ENCODE peak calls at places on chromosomes 1 and 21, in ten cellular contexts. I is CD4-positive, alpha-beta T cell; G is heart left ventricle; H is MM.1S; E is adrenal gland; L is endothelial cell of umbilical vein; M is tibial nerve; R is prostate gland; C is Caco-2; T is vagina. D is an unnamed sample.

GRCh38 chr1:178101654-178102053 is 7.8 kb downstream of the RASAL2 start:
- DNase-seq in T (no peak), H (no peak), G (no peak), E (no peak), L (peak; percentile 73), C (no peak), M (no peak), I (no peak), R (no peak), D (no peak)

GRCh38 chr21:42303443-42303842 is 11.8 kb downstream of the TFF3 start:
- DNase-seq in L (no peak), T (no peak), H (no peak), R (no peak), C (no peak), I (no peak), G (no peak), M (no peak), E (no peak), D (no peak)

GRCh38 chr21:35561076-35561475 is 499.2 kb downstream of the SETD4 start:
- DNase-seq in M (no peak), L (no peak), H (no peak), C (no peak), I (no peak), G (no peak), R (no peak), E (no peak), T (no peak), D (no peak)

GRCh38 chr21:43944181-43944633 is 67.9 kb upstream of the TRAPPC10 start:
- DNase-seq in I (no peak), G (no peak), M (no peak), T (no peak), C (no peak), R (no peak), L (no peak), E (no peak), H (no peak), D (no peak)

GRCh38 chr1:183604048-183604808 is 14.0 kb upstream of the NCF2 start:
- DNase-seq in L (no peak), G (peak; percentile 53), H (no peak), T (no peak), I (no peak), R (no peak), M (no peak), C (no peak), E (no peak), D (no peak)

GRCh38 chr1:237814319-237814924 is 76.3 kb downstream of the ZP4 start:
- DNase-seq in T (no peak), R (no peak), I (no peak), G (no peak), L (no peak), H (no peak), C (no peak), M (no peak), E (no peak), D (no peak)

GRCh38 chr1:108712605-108713150 is at the start of gene FNDC7:
- DNase-seq in M (no peak), H (no peak), E (no peak), C (no peak), G (no peak), I (no peak), T (no peak), L (no peak), R (no peak), D (no peak)

GRCh38 chr1:71027991-71028390 is 19.6 kb downstream of the PTGER3 start:
- DNase-seq in R (no peak), G (no peak), T (no peak), C (no peak), M (no peak), H (no peak), E (no peak), I (no peak), L (no peak), D (no peak)

GRCh38 chr1:173554541-173555250 is 48.2 kb downstream of the SLC9C2 start:
- DNase-seq in M (no peak), T (no peak), C (no peak), H (no peak), G (no peak), L (peak; percentile 32), E (no peak), I (no peak), R (no peak), D (no peak)

GRCh38 chr1:209688746-209689234 is 13.6 kb downstream of the G0S2 start:
- DNase-seq in R (no peak), L (no peak), E (no peak), C (no peak), H (no peak), T (no peak), G (no peak), M (no peak), I (no peak), D (no peak)

GRCh38 chr21:14382486-14382834 is 486 bp downstream of the HSPA13 start:
- DNase-seq in T (no peak), L (no peak), G (peak; percentile 28), E (peak; percentile 48), C (no peak), H (no peak), I (no peak), R (no peak), M (peak; percentile 22), D (no peak)

GRCh38 chr1:206557636-206558473 is 50.5 kb downstream of the RASSF5 start:
- DNase-seq in R (no peak), G (no peak), E (no peak), M (no peak), L (no peak), T (no peak), C (no peak), I (peak; percentile 43), H (peak; percentile 50), D (peak; percentile 31)

GRCh38 chr1:213970193-213970592 is 17.6 kb upstream of the PROX1 start:
- DNase-seq in T (no peak), L (peak; percentile 32), I (no peak), R (no peak), M (no peak), E (no peak), G (no peak), H (no peak), C (no peak), D (no peak)

GRCh38 chr21:42570841-42571387 is 57.3 kb downstream of the SLC37A1 start:
- DNase-seq in C (no peak), I (no peak), G (peak; percentile 25), L (no peak), M (no peak), R (peak; percentile 55), E (no peak), T (no peak), H (no peak), D (no peak)

GRCh38 chr1:227330709-227331108 is 12.4 kb upstream of the CDC42BPA start:
- DNase-seq in R (no peak), E (no peak), L (no peak), G (no peak), I (no peak), H (no peak), M (no peak), T (no peak), C (no peak), D (no peak)

GRCh38 chr1:29703596-29703995 is 467.3 kb downstream of the PTPRU start:
- DNase-seq in H (no peak), T (no peak), G (no peak), I (no peak), C (peak; percentile 14), E (peak; percentile 35), M (peak; percentile 8), L (peak; percentile 39), R (no peak), D (no peak)

GRCh38 chr1:80629304-80629837 is 1171.4 kb upstream of the ADGRL2 start:
- DNase-seq in L (no peak), R (no peak), M (no peak), I (no peak), C (no peak), G (no peak), H (peak; percentile 55), T (no peak), E (no peak), D (no peak)

GRCh38 chr1:80633947-80634710 is 1166.6 kb upstream of the ADGRL2 start:
- DNase-seq in R (no peak), I (no peak), L (no peak), C (no peak), M (no peak), T (no peak), H (no peak), G (no peak), E (no peak), D (no peak)

DNA sequence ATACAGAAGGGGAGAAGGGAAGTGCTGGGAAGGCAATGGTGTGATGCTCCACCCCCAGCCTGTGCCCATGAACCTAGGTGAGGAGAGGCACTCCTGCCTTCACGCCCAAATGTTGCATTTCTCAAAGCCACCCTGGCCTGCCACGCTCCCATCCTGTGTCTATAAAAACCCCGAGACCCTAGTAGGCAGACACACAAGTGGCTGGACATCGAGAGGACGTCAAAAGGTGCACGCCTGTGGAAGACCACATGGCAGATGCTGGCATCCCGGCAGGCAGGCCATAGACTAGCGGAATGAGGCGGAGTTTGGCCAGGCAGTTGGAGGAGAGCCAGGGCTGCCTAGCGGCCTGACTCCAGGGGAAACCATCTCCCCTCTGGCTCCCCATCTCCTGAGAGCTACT is 1168.5 kb upstream of the ADGRL2 start:
- DNase-seq in E (no peak), C (no peak), R (no peak), M (no peak), H (no peak), L (no peak), T (no peak), I (no peak), G (no peak), D (no peak)
- H3K9me3 ChIP-seq in E (no peaks in the 10 kb centered on the region), C (no peaks in the 10 kb centered on the region), R (no peaks in the 10 kb centered on the region), M (no peaks in the 10 kb centered on the region), H (no peaks in the 10 kb centered on the region), L (no peaks in the 10 kb centered on the region), T (no peaks in the 10 kb centered on the region), I (no peaks in the 10 kb centered on the region), G (no peaks in the 10 kb centered on the region), D (peaks cover 3% of the 10 kb centered on the region)

GRCh38 chr1:149933208-149933607 is 3.5 kb downstream of the MTMR11 start:
- DNase-seq in I (no peak), G (no peak), R (no peak), H (no peak), T (no peak), C (no peak), M (no peak), E (no peak), L (no peak), D (no peak)
- H3K9me3 ChIP-seq in I (no peaks in the 10 kb centered on the region), G (no peaks in the 10 kb centered on the region), R (no peaks in the 10 kb centered on the region), H (no peaks in the 10 kb centered on the region), T (no peaks in the 10 kb centered on the region), C (no peaks in the 10 kb centered on the region), M (no peaks in the 10 kb centered on the region), E (no peaks in the 10 kb centered on the region), L (no peaks in the 10 kb centered on the region), D (no peaks in the 10 kb centered on the region)

DNA sequence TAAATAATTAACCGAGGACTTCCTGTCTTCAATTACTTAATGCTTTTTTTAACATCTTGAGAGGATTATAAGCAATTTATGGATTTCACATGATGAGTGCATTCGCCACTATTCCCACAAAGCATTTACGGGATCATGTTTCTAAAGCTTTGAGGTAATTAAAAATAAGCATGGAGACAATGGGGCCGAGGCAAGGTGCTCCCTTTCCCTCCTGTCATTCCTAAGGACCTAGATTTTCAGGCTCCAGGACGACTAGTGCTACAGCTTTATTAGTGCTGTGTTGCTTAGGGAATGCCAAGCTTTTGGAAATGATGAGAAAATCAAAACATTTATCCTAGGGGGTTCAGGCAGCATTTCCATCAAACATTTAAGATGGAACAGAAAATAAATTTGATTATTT is 209.2 kb downstream of the KCTD3 start:
- DNase-seq in I (no peak), R (no peak), H (no peak), T (no peak), E (no peak), M (no peak), C (no peak), L (no peak), G (no peak), D (no peak)
- H3K9me3 ChIP-seq in I (no peaks in the 10 kb centered on the region), R (no peaks in the 10 kb centered on the region), H (no peaks in the 10 kb centered on the region), T (no peaks in the 10 kb centered on the region), E (no peaks in the 10 kb centered on the region), M (no peaks in the 10 kb centered on the region), C (no peaks in the 10 kb centered on the region), L (peaks cover 3% of the 10 kb centered on the region), G (no peaks in the 10 kb centered on the region), D (no peaks in the 10 kb centered on the region)

GRCh38 chr21:22393324-22393723 is 1395.1 kb downstream of the NCAM2 start:
- DNase-seq in H (no peak), C (no peak), E (no peak), M (no peak), T (no peak), G (no peak), I (no peak), R (no peak), L (no peak), D (no peak)
- H3K9me3 ChIP-seq in H (no peaks in the 10 kb centered on the region), C (no peaks in the 10 kb centered on the region), E (no peaks in the 10 kb centered on the region), M (no peaks in the 10 kb centered on the region), T (no peaks in the 10 kb centered on the region), G (no peaks in the 10 kb centered on the region), I (no peaks in the 10 kb centered on the region), R (no peaks in the 10 kb centered on the region), L (no peaks in the 10 kb centered on the region), D (no peaks in the 10 kb centered on the region)

D was measured in T-helper 17 cell.